ENCODE peak calls at places on chromosomes 1 and 21, in seven cellular contexts. One of them, this sample, is unnamed.

GRCh38 chr1:176374967-176375569 is 87.9 kb upstream of the PAPPA2 start:
- DNase-seq in right atrium auricular region: peak
- DNase-seq in ascending aorta: peak
- DNase-seq in tibial artery: peak
- DNase-seq in heart right ventricle: peak
- DNase-seq in right cardiac atrium: peak
- DNase-seq in neural progenitor cell: peak
- DNase-seq in this sample: peak

GRCh38 chr21:34029724-34030528 is 43.5 kb upstream of the MRPS6 start:
- DNase-seq in right atrium auricular region: peak
- DNase-seq in ascending aorta: peak
- DNase-seq in tibial artery: no peak
- DNase-seq in heart right ventricle: peak
- DNase-seq in right cardiac atrium: peak
- DNase-seq in neural progenitor cell: peak
- DNase-seq in this sample: peak

GRCh38 chr21:45330075-45330781 is 42.5 kb upstream of the POFUT2 start:
- DNase-seq in right atrium auricular region: no peak
- DNase-seq in ascending aorta: no peak
- DNase-seq in tibial artery: peak
- DNase-seq in heart right ventricle: no peak
- DNase-seq in right cardiac atrium: peak
- DNase-seq in neural progenitor cell: no peak
- DNase-seq in this sample: peak

GRCh38 chr1:43285269-43285986 is at the start of gene C1orf210:
- DNase-seq in right atrium auricular region: no peak
- DNase-seq in ascending aorta: no peak
- DNase-seq in tibial artery: no peak
- DNase-seq in heart right ventricle: no peak
- DNase-seq in right cardiac atrium: no peak
- DNase-seq in neural progenitor cell: peak
- DNase-seq in this sample: no peak

GRCh38 chr1:46413596-46413985 is 19.5 kb downstream of the FAAH start:
- DNase-seq in right atrium auricular region: no peak
- DNase-seq in ascending aorta: no peak
- DNase-seq in tibial artery: no peak
- DNase-seq in heart right ventricle: no peak
- DNase-seq in right cardiac atrium: no peak
- DNase-seq in neural progenitor cell: peak
- DNase-seq in this sample: no peak

GRCh38 chr1:155396874-155397476 is 76.3 kb downstream of the RUSC1 start:
- DNase-seq in right atrium auricular region: no peak
- DNase-seq in ascending aorta: no peak
- DNase-seq in tibial artery: no peak
- DNase-seq in heart right ventricle: no peak
- DNase-seq in right cardiac atrium: peak
- DNase-seq in neural progenitor cell: no peak
- DNase-seq in this sample: no peak

GRCh38 chr1:63833346-63834065 is 59.7 kb downstream of the ROR1 start:
- DNase-seq in right atrium auricular region: no peak
- DNase-seq in ascending aorta: no peak
- DNase-seq in tibial artery: no peak
- DNase-seq in heart right ventricle: no peak
- DNase-seq in right cardiac atrium: no peak
- DNase-seq in neural progenitor cell: no peak
- DNase-seq in this sample: peak

GRCh38 chr1:24714859-24715520 is 30.3 kb upstream of the CLIC4 start:
- DNase-seq in right atrium auricular region: no peak
- DNase-seq in ascending aorta: peak
- DNase-seq in tibial artery: no peak
- DNase-seq in heart right ventricle: no peak
- DNase-seq in right cardiac atrium: no peak
- DNase-seq in neural progenitor cell: no peak
- DNase-seq in this sample: peak

GRCh38 chr1:169538998-169539871 is 47.0 kb downstream of the F5 start:
- DNase-seq in right atrium auricular region: no peak
- DNase-seq in ascending aorta: no peak
- DNase-seq in tibial artery: no peak
- DNase-seq in heart right ventricle: no peak
- DNase-seq in right cardiac atrium: no peak
- DNase-seq in neural progenitor cell: no peak
- DNase-seq in this sample: peak

GRCh38 chr1:153465728-153466625 is 5.5 kb upstream of the S100A7 start:
- DNase-seq in right atrium auricular region: peak
- DNase-seq in ascending aorta: peak
- DNase-seq in tibial artery: peak
- DNase-seq in heart right ventricle: peak
- DNase-seq in right cardiac atrium: peak
- DNase-seq in neural progenitor cell: peak
- DNase-seq in this sample: peak

GRCh38 chr1:32754282-32755097 is 51.9 kb upstream of the SYNC start:
- DNase-seq in right atrium auricular region: no peak
- DNase-seq in ascending aorta: peak
- DNase-seq in tibial artery: no peak
- DNase-seq in heart right ventricle: no peak
- DNase-seq in right cardiac atrium: no peak
- DNase-seq in neural progenitor cell: peak
- DNase-seq in this sample: peak

GRCh38 chr21:31348188-31348587 is 4.1 kb upstream of the TIAM1 start:
- DNase-seq in right atrium auricular region: no peak
- DNase-seq in ascending aorta: no peak
- DNase-seq in tibial artery: no peak
- DNase-seq in heart right ventricle: no peak
- DNase-seq in right cardiac atrium: no peak
- DNase-seq in neural progenitor cell: no peak
- DNase-seq in this sample: no peak

GRCh38 chr21:32726742-32727477 is 903 bp downstream of the SYNJ1 start:
- DNase-seq in right atrium auricular region: no peak
- DNase-seq in ascending aorta: peak
- DNase-seq in tibial artery: peak
- DNase-seq in heart right ventricle: peak
- DNase-seq in right cardiac atrium: no peak
- DNase-seq in neural progenitor cell: peak
- DNase-seq in this sample: peak

GRCh38 chr1:9705337-9706098 is 54.0 kb downstream of the PIK3CD start:
- DNase-seq in right atrium auricular region: no peak
- DNase-seq in ascending aorta: no peak
- DNase-seq in tibial artery: no peak
- DNase-seq in heart right ventricle: no peak
- DNase-seq in right cardiac atrium: no peak
- DNase-seq in neural progenitor cell: no peak
- DNase-seq in this sample: peak

GRCh38 chr21:35658242-35658641 is 402.1 kb downstream of the SETD4 start:
- DNase-seq in right atrium auricular region: no peak
- DNase-seq in ascending aorta: no peak
- DNase-seq in tibial artery: no peak
- DNase-seq in heart right ventricle: no peak
- DNase-seq in right cardiac atrium: no peak
- DNase-seq in neural progenitor cell: no peak
- DNase-seq in this sample: peak

GRCh38 chr1:165666152-165666551 is 32.2 kb downstream of the ALDH9A1 start:
- DNase-seq in right atrium auricular region: no peak
- DNase-seq in ascending aorta: no peak
- DNase-seq in tibial artery: no peak
- DNase-seq in heart right ventricle: no peak
- DNase-seq in right cardiac atrium: no peak
- DNase-seq in neural progenitor cell: no peak
- DNase-seq in this sample: peak

GRCh38 chr1:33381979-33382378 is 48.9 kb downstream of the PHC2 start:
- DNase-seq in right atrium auricular region: no peak
- DNase-seq in ascending aorta: peak
- DNase-seq in tibial artery: no peak
- DNase-seq in heart right ventricle: no peak
- DNase-seq in right cardiac atrium: no peak
- DNase-seq in neural progenitor cell: no peak
- DNase-seq in this sample: no peak

GRCh38 chr1:197680311-197680710 is 95.0 kb downstream of the DENND1B start:
- DNase-seq in right atrium auricular region: no peak
- DNase-seq in ascending aorta: no peak
- DNase-seq in tibial artery: no peak
- DNase-seq in heart right ventricle: no peak
- DNase-seq in right cardiac atrium: no peak
- DNase-seq in neural progenitor cell: no peak
- DNase-seq in this sample: no peak

GRCh38 chr1:70048336-70048735 is 157.0 kb downstream of the LRRC40 start:
- DNase-seq in right atrium auricular region: no peak
- DNase-seq in ascending aorta: no peak
- DNase-seq in tibial artery: no peak
- DNase-seq in heart right ventricle: no peak
- DNase-seq in right cardiac atrium: no peak
- DNase-seq in neural progenitor cell: no peak
- DNase-seq in this sample: peak

GRCh38 chr21:26246073-26246472 is 75.5 kb upstream of the APP start:
- DNase-seq in right atrium auricular region: no peak
- DNase-seq in ascending aorta: no peak
- DNase-seq in tibial artery: no peak
- DNase-seq in heart right ventricle: no peak
- DNase-seq in right cardiac atrium: no peak
- DNase-seq in neural progenitor cell: no peak
- DNase-seq in this sample: no peak

GRCh38 chr1:177780096-177780700 is 189.7 kb downstream of the SEC16B start:
- DNase-seq in right atrium auricular region: no peak
- DNase-seq in ascending aorta: no peak
- DNase-seq in tibial artery: no peak
- DNase-seq in heart right ventricle: no peak
- DNase-seq in right cardiac atrium: no peak
- DNase-seq in neural progenitor cell: peak
- DNase-seq in this sample: peak

GRCh38 chr1:57410532-57410931 is 13.3 kb downstream of the DAB1 start:
- DNase-seq in right atrium auricular region: no peak
- DNase-seq in ascending aorta: no peak
- DNase-seq in tibial artery: no peak
- DNase-seq in heart right ventricle: no peak
- DNase-seq in right cardiac atrium: no peak
- DNase-seq in neural progenitor cell: no peak
- DNase-seq in this sample: no peak
- H3K27ac ChIP-seq in right atrium auricular region: no peak
- H3K27ac ChIP-seq in ascending aorta: no peak
- H3K27ac ChIP-seq in tibial artery: no peak
- H3K27ac ChIP-seq in heart right ventricle: no peak
- H3K27ac ChIP-seq in right cardiac atrium: no peak
- H3K27ac ChIP-seq in neural progenitor cell: no peak
- H3K27ac ChIP-seq in this sample: no peak

DNA sequence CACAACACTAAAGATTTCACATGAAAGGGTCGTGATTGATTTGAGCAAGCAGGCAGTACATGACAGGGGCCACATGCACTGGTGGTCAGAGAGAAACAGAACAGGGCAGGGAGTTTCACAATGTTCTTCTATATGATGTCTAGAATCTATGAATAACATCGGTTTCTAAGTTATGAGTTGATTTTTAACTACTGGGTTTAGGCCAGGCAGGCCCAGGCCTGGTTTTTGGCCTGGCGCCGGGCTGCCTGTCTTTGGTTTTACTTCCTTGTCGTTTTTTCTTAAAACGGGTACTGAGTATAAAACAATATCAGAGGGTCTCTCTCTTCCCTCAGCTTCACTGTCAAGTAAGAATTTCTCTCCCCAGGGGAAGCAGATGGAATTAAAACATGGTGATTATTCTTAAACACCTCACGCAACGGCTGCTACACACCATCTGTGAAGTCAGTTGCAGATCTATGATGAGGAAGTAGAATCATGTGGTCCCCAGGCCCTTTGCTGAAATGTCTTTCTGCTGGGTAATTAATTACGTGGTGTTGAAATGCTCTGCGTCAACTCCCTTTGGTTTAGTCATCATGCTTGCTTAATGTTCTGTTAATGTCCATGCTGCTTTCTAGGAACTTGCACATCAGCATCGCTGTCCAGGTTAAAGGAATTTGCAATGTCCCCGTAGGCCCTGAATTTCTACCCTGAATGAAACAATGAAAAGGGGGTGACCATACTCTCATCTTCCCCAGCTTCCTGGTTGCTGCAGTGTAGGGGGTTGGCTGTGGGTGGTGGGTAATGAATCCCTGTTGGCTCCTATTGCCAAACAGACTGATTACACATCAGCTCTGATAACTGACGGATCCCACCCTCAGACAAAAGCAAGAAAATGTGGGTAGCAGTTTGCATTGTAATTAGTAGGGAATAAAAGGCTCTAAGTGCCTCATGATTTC is 70.3 kb downstream of the SERINC2 start:
- DNase-seq in right atrium auricular region: peak
- DNase-seq in ascending aorta: peak
- DNase-seq in tibial artery: no peak
- DNase-seq in heart right ventricle: peak
- DNase-seq in right cardiac atrium: no peak
- DNase-seq in neural progenitor cell: no peak
- DNase-seq in this sample: peak
- H3K27ac ChIP-seq in right atrium auricular region: no peak
- H3K27ac ChIP-seq in ascending aorta: peak
- H3K27ac ChIP-seq in tibial artery: no peak
- H3K27ac ChIP-seq in heart right ventricle: no peak
- H3K27ac ChIP-seq in right cardiac atrium: no peak
- H3K27ac ChIP-seq in neural progenitor cell: no peak
- H3K27ac ChIP-seq in this sample: peak

DNA sequence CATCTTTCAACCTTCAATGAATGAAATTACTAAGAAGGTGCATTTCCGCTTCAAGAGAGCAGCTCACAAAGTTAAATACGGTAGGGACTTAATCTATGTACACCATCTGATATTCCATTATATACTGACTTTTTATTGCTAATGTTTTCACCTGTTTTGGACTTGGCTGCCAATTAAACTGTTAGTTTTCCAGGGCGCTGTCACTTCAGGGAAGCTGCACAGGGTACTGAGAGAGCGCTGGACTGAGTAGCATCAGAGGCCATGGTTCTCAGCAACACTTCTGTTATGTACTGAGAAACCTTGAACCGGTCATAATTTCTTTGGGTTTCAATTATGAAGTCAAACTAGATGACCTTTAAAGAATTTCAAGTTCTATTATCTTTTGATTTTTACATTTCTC is 8.2 kb downstream of the SSX2IP start:
- DNase-seq in right atrium auricular region: no peak
- DNase-seq in ascending aorta: no peak
- DNase-seq in tibial artery: no peak
- DNase-seq in heart right ventricle: no peak
- DNase-seq in right cardiac atrium: no peak
- DNase-seq in neural progenitor cell: no peak
- DNase-seq in this sample: no peak
- H3K27ac ChIP-seq in right atrium auricular region: no peak
- H3K27ac ChIP-seq in ascending aorta: no peak
- H3K27ac ChIP-seq in tibial artery: no peak
- H3K27ac ChIP-seq in heart right ventricle: no peak
- H3K27ac ChIP-seq in right cardiac atrium: no peak
- H3K27ac ChIP-seq in neural progenitor cell: no peak
- H3K27ac ChIP-seq in this sample: no peak

DNA sequence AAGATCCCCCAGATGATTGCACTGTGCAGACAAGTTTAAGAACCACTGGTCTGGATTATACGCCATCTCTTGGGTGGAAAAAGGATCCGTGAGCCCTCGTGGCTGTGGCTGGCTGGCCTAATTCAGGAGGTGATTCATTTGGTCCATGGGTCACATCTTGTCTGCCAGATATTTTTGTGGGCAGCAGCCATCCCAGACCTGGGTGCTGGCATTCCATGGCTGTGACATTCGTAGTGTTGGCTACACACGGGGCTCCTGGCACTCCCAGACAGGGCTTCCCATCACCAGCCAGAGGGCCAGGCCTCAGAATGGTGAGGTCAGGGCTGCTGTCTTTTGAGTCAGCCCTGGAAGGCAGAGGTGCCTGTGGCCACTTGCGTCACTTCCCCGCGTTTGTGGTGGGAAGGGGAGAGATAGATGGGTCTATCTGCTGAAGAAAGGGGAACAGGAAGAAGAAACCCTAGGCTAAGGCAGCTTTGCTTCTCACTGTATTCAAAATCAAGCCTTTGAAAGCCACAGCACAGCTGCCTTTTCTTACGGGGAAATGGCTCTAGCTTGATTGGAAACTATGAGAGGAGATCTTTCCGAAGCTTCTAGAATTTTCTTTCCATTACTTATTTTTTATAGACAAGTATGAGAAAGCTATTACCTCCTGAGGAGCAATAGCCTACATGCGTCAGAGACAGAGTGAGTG is 32.4 kb downstream of the EIF2D start:
- DNase-seq in right atrium auricular region: peak
- DNase-seq in ascending aorta: peak
- DNase-seq in tibial artery: peak
- DNase-seq in heart right ventricle: peak
- DNase-seq in right cardiac atrium: peak
- DNase-seq in neural progenitor cell: no peak
- DNase-seq in this sample: no peak
- H3K27ac ChIP-seq in right atrium auricular region: peak
- H3K27ac ChIP-seq in ascending aorta: peak
- H3K27ac ChIP-seq in tibial artery: peak
- H3K27ac ChIP-seq in heart right ventricle: no peak
- H3K27ac ChIP-seq in right cardiac atrium: no peak
- H3K27ac ChIP-seq in neural progenitor cell: no peak
- H3K27ac ChIP-seq in this sample: no peak